ENCODE peak calls at places on chromosomes 2 and 18, in six cellular contexts. D is K562, L is A549, X is left lung, F is mucosa of descending colon, N is esophagus muscularis mucosa. S is an unnamed sample.

GRCh38 chr2:142672698-142673097 is 204.8 kb upstream of the KYNU start:
- DNase-seq in X (no peak), L (no peak), D (peak; percentile 20), N (no peak), F (no peak), S (no peak)

GRCh38 chr2:61536086-61536722 is 2.0 kb downstream of the XPO1 start:
- DNase-seq in F (no peak), N (no peak), D (peak; percentile 95), X (no peak), L (peak; percentile 30), S (no peak)

GRCh38 chr2:15169326-15170038 is 391.7 kb downstream of the NBAS start:
- DNase-seq in X (no peak), F (no peak), N (no peak), D (no peak), L (peak; percentile 59), S (no peak)

GRCh38 chr2:67991456-67991855 is 71.3 kb downstream of the C1D start:
- DNase-seq in D (no peak), F (no peak), L (no peak), N (no peak), X (no peak), S (no peak)

GRCh38 chr2:219149667-219150066 is 10.9 kb downstream of the NHEJ1 start:
- DNase-seq in F (no peak), D (no peak), X (no peak), N (no peak), L (no peak), S (no peak)

GRCh38 chr18:23243178-23243577 is 107.9 kb downstream of the CABLES1 start:
- DNase-seq in X (no peak), N (no peak), F (no peak), D (no peak), L (no peak), S (peak; percentile 82)

GRCh38 chr2:63003349-63003748 is 47.3 kb upstream of the OTX1 start:
- DNase-seq in D (no peak), L (no peak), F (no peak), N (no peak), X (no peak), S (no peak)

GRCh38 chr2:126891681-126892500 is 6.8 kb upstream of the TEX51 start:
- DNase-seq in X (no peak), N (peak; percentile 92), L (no peak), F (no peak), D (no peak), S (no peak)

GRCh38 chr2:172639823-172640222 is 83.9 kb downstream of the PDK1 start:
- DNase-seq in F (no peak), L (no peak), N (no peak), D (peak; percentile 24), X (no peak), S (no peak)

GRCh38 chr2:146128216-146128615 is 1608.3 kb upstream of the ZEB2 start:
- DNase-seq in L (no peak), X (no peak), D (no peak), N (no peak), F (no peak), S (no peak)

GRCh38 chr2:178072000-178072382 is 586 bp downstream of the PDE11A start:
- DNase-seq in X (no peak), D (no peak), L (no peak), N (peak; percentile 57), F (peak; percentile 35), S (no peak)

GRCh38 chr18:50429207-50429948 is 54.5 kb downstream of the SKA1 start:
- DNase-seq in X (no peak), L (peak; percentile 5), N (peak; percentile 60), D (peak; percentile 45), F (no peak), S (peak; percentile 34)

GRCh38 chr18:62512996-62513395 is 9.8 kb upstream of the ZCCHC2 start:
- DNase-seq in N (no peak), D (no peak), X (no peak), L (no peak), F (no peak), S (no peak)

GRCh38 chr18:42574871-42575270 is 540.6 kb downstream of the RIT2 start:
- DNase-seq in L (no peak), N (no peak), D (no peak), X (no peak), F (no peak), S (no peak)

GRCh38 chr2:176158855-176159677 is 2.0 kb downstream of the HOXD3 start:
- DNase-seq in F (no peak), L (no peak), X (no peak), N (no peak), D (no peak), S (no peak)

GRCh38 chr2:47309952-47310800 is 92.8 kb upstream of the MSH2 start:
- DNase-seq in F (peak; percentile 72), N (no peak), D (peak; percentile 47), X (no peak), L (peak; percentile 90), S (peak; percentile 81)

GRCh38 chr18:45567123-45567522 is 48.2 kb upstream of the SLC14A2 start:
- DNase-seq in X (no peak), F (no peak), L (peak; percentile 13), D (peak; percentile 14), N (no peak), S (no peak)

GRCh38 chr18:59265246-59266018 is 7.8 kb downstream of the RAX start:
- DNase-seq in D (peak; percentile 45), L (peak; percentile 36), X (no peak), F (no peak), N (no peak), S (no peak)

GRCh38 chr2:37686792-37687595 is 15.6 kb upstream of the CDC42EP3 start:
- DNase-seq in X (no peak), N (no peak), L (no peak), F (no peak), D (no peak), S (no peak)

GRCh38 chr18:63158676-63159291 is 160.8 kb downstream of the BCL2 start:
- DNase-seq in N (no peak), F (no peak), L (no peak), D (no peak), X (no peak), S (no peak)

GRCh38 chr2:234852035-234852434 is 99.8 kb upstream of the SH3BP4 start:
- DNase-seq in X (no peak), N (no peak), D (no peak), L (no peak), F (no peak), S (no peak)

GRCh38 chr2:242047963-242048362 is 178.4 kb downstream of the RTP5 start:
- DNase-seq in N (no peak), F (no peak), L (no peak), X (no peak), D (no peak), S (no peak)

GRCh38 chr2:96928277-96928781 is 58.1 kb downstream of the FAM178B start:
- DNase-seq in D (no peak), L (no peak), N (no peak), X (no peak), F (peak; percentile 24), S (no peak)

GRCh38 chr2:96929245-96929925 is 57.0 kb downstream of the FAM178B start:
- DNase-seq in F (peak; percentile 9), N (no peak), L (no peak), X (no peak), D (no peak), S (no peak)

GRCh38 chr2:96926236-96926635 is 56.4 kb upstream of the SEMA4C start:
- DNase-seq in F (no peak), L (no peak), D (no peak), N (no peak), X (no peak), S (no peak)

GRCh38 chr2:96926791-96927190 is 56.9 kb upstream of the SEMA4C start:
- DNase-seq in X (no peak), F (peak; percentile 12), D (no peak), N (no peak), L (no peak), S (no peak)

DNA sequence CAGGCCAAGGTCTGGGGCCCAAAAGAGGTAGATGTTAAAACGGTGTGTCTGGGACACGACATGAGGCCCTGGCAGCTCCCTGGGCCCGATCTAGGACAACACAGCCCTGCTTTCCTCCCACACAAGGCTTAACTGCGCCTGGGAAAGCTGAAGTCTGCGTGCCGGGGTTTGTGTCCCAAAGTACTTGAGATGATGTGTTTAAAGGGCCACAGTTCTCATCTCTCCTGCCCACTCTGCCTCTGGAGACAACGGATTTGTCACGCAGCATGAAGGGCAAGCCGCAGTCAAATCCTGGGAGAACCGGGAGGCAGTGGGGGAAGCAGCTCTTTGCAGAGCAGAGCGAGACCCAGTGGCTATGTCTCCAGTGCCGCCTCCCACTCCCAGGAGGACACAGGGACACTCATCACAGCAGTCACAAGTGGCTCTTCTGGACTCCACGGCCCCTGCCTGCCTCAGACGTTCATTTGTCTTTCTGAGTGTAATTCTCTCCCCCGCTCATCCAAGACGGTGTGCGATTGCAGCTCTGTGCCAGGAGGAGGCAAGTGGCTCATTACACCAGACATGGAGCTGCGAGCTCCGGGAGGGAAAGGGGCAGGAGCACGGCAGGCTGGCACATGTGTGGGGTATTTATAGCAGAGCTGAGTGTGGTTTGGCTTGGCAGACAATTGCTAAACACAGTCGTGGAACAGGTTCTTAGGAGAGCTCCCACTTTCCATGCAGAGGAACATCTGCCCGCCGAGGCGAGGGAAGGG is 57.7 kb upstream of the SEMA4C start:
- DNase-seq in N (no peak), X (peak; percentile 59), D (no peak), F (peak; percentile 37), L (no peak), S (no peak)
- TF ChIP-seq CTCF in N (peak; percentile 16), X (no peak), D (no peak), F (no peak), L (no peak), S (no peak)

GRCh38 chr2:236177967-236178909 is 10.1 kb upstream of the GBX2 start:
- DNase-seq in X (peak; percentile 45), L (peak; percentile 87), N (no peak), F (peak; percentile 78), D (peak; percentile 73), S (no peak)
- TF ChIP-seq CTCF in X (peak; percentile 52), L (peak; percentile 68), N (peak; percentile 60), F (peak; percentile 52), D (peak; percentile 86), S (no peak)

GRCh38 chr2:217932661-217933325 is 70.0 kb downstream of the TNS1 start:
- DNase-seq in N (no peak), F (peak; percentile 15), L (no peak), X (no peak), D (no peak), S (no peak)
- TF ChIP-seq CTCF in N (no peak), F (no peak), L (no peak), X (no peak), D (no peak), S (no peak)

GRCh38 chr18:55275042-55275897 is 312.7 kb downstream of the TCF4 start:
- DNase-seq in L (peak; percentile 23), N (no peak), F (no peak), D (no peak), X (no peak), S (no peak)
- TF ChIP-seq CTCF in L (no peak), N (no peak), F (no peak), D (no peak), X (no peak), S (no peak)

GRCh38 chr2:120552800-120553471 is 182.7 kb upstream of the GLI2 start:
- DNase-seq in F (peak; percentile 89), D (peak; percentile 75), N (peak; percentile 93), X (peak; percentile 79), L (peak; percentile 78), S (peak; percentile 39)
- TF ChIP-seq CTCF in F (peak; percentile 66), D (peak; percentile 84), N (peak; percentile 58), X (peak; percentile 52), L (peak; percentile 73), S (peak; percentile 13)

S was measured in HL-60.